ENCODE peak calls at places on chromosome 15, in six cellular contexts. S is astrocyte of the spinal cord; Z is mucosa of descending colon; E is left cardiac atrium; I is effector memory CD8-positive, alpha-beta T cell; X is stimulated activated CD4-positive, alpha-beta T cell treated with anti-CD3 and anti-CD28 coated beads, Interleukin-12 subunit alpha, Interleukin-12 subunit beta, amount 100 ng/mL, for 4 hours. C is an unnamed sample.

GRCh38 chr15:40430271-40430805 is 10.4 kb upstream of the BAHD1 start:
- DNase-seq in S (no peak), Z (peak), E (no peak), I (no peak), X (no peak), C (no peak)

GRCh38 chr15:101578443-101578894 is 73.7 kb downstream of the TM2D3 start:
- DNase-seq in S (no peak), Z (peak), E (no peak), I (no peak), X (no peak), C (no peak)

GRCh38 chr15:75142499-75142898 is 59.2 kb upstream of the C15orf39 start:
- DNase-seq in S (no peak), Z (no peak), E (no peak), I (no peak), X (no peak), C (no peak)

GRCh38 chr15:41521614-41522013 is 8.0 kb upstream of the LTK start:
- DNase-seq in S (no peak), Z (no peak), E (no peak), I (no peak), X (no peak), C (no peak)

GRCh38 chr15:69973102-69973714 is 124.5 kb downstream of the TLE3 start:
- DNase-seq in S (peak), Z (no peak), E (no peak), I (no peak), X (no peak), C (peak)

GRCh38 chr15:40234783-40235182 is 4.1 kb upstream of the PAK6 start:
- DNase-seq in S (no peak), Z (no peak), E (no peak), I (no peak), X (no peak), C (no peak)

GRCh38 chr15:99568548-99569352 is 3.0 kb downstream of the MEF2A start:
- DNase-seq in S (peak), Z (no peak), E (no peak), I (no peak), X (no peak), C (no peak)

GRCh38 chr15:88382482-88382983 is 84.7 kb downstream of the MRPL46 start:
- DNase-seq in S (peak), Z (no peak), E (no peak), I (no peak), X (no peak), C (no peak)